ENCODE peak calls at places on chromosomes 2 and 18, in eight cellular contexts. Z is neural progenitor cell, Q is dermis microvascular lymphatic vessel endothelial cell, F is NCI-H1092 treated with DMSO at 0.1 percent for 48 hours, X is epithelial cell of esophagus, M is foreskin keratinocyte, R is fibroblast of pulmonary artery, O is stomach. A is an unnamed sample.
A peak's percentile ranks its signal among the peaks of the same experiment; 100 is the strongest.

GRCh38 chr18:13217971-13218375 is 587 bp upstream of the LDLRAD4 start:
- DNase-seq in Z (peak; percentile 49), Q (peak; percentile 29), F (no peak), M (no peak), O (no peak), R (no peak), X (no peak), A (no peak)

GRCh38 chr2:60045461-60045860 is 508.0 kb downstream of the BCL11A start:
- DNase-seq in Q (no peak), X (no peak), M (no peak), F (no peak), O (no peak), R (no peak), Z (no peak), A (no peak)

GRCh38 chr18:79510731-79511141 is 115.0 kb downstream of the NFATC1 start:
- DNase-seq in M (no peak), Z (no peak), O (peak; percentile 22), R (no peak), Q (no peak), X (no peak), F (no peak), A (no peak)

GRCh38 chr2:203691149-203691548 is 15.3 kb upstream of the CD28 start:
- DNase-seq in R (peak; percentile 52), F (no peak), Z (no peak), M (no peak), Q (peak; percentile 46), X (no peak), O (no peak), A (no peak)

GRCh38 chr2:157150747-157151146 is 106.8 kb upstream of the GALNT5 start:
- DNase-seq in O (no peak), Z (no peak), X (no peak), R (peak; percentile 28), M (no peak), Q (no peak), F (no peak), A (no peak)

GRCh38 chr2:36771671-36772070 is 75.2 kb downstream of the VIT start:
- DNase-seq in X (no peak), Z (no peak), M (no peak), Q (no peak), F (no peak), O (no peak), R (no peak), A (no peak)

GRCh38 chr2:118881490-118882129 is 34.2 kb upstream of the EN1 start:
- DNase-seq in X (peak; percentile 83), F (peak; percentile 40), M (peak; percentile 23), O (peak; percentile 64), R (peak; percentile 45), Z (peak; percentile 77), Q (peak; percentile 59), A (no peak)

GRCh38 chr2:178830451-178830850 is 23.2 kb upstream of the TTN start:
- DNase-seq in Q (peak; percentile 59), F (no peak), R (no peak), O (no peak), Z (peak; percentile 12), X (no peak), M (no peak), A (no peak)

GRCh38 chr2:109247812-109248211 is 118.8 kb downstream of the SH3RF3 start:
- DNase-seq in M (no peak), O (no peak), Z (no peak), R (peak; percentile 18), F (no peak), X (no peak), Q (peak; percentile 49), A (no peak)

GRCh38 chr2:20185176-20186022 is 39.5 kb downstream of the SDC1 start:
- DNase-seq in O (no peak), R (peak; percentile 29), F (no peak), Z (no peak), M (no peak), X (peak; percentile 68), Q (peak; percentile 38), A (no peak)

GRCh38 chr2:233817995-233818638 is 36.2 kb downstream of the HJURP start:
- DNase-seq in Q (no peak), M (no peak), O (peak; percentile 22), F (no peak), X (no peak), Z (no peak), R (no peak), A (no peak)

A was measured in epithelial cell of prostate.